ENCODE peak calls at places on chromosomes 16 and 17, in eight cellular contexts. One of them, this sample, is unnamed.

GRCh38 chr16:19696961-19697360 is 21.1 kb downstream of the KNOP1 start:
- DNase-seq in stimulated activated CD8-positive, alpha-beta memory T cell treated with anti-CD3 and anti-CD28 coated beads, Interleukin-12 subunit alpha, Interleukin-12 subunit beta, amount 100 ng/mL, for 4 hours: no peak
- DNase-seq in activated CD8-positive, alpha-beta T cell treated with anti-CD3 and anti-CD28 coated beads, Interleukin-2, amount 10 ng/mL, durations not matched to agents 7 days and 5 days: no peak
- DNase-seq in lung: no peak
- DNase-seq in A549: no peak
- DNase-seq in neuronal stem cell: no peak
- DNase-seq in effector CD4-positive, alpha-beta T cell: no peak
- DNase-seq in HFFc6: no peak
- DNase-seq in this sample: no peak

GRCh38 chr17:68710976-68711375 is 109.8 kb upstream of the FAM20A start:
- DNase-seq in A549: no peak
- DNase-seq in HFFc6: no peak
- DNase-seq in lung: no peak
- DNase-seq in neuronal stem cell: no peak
- DNase-seq in stimulated activated CD8-positive, alpha-beta memory T cell treated with anti-CD3 and anti-CD28 coated beads, Interleukin-12 subunit alpha, Interleukin-12 subunit beta, amount 100 ng/mL, for 4 hours: no peak
- DNase-seq in effector CD4-positive, alpha-beta T cell: no peak
- DNase-seq in activated CD8-positive, alpha-beta T cell treated with anti-CD3 and anti-CD28 coated beads, Interleukin-2, amount 10 ng/mL, durations not matched to agents 7 days and 5 days: no peak
- DNase-seq in this sample: no peak

GRCh38 chr16:14955546-14956231 is 18.4 kb downstream of the NPIPA1 start:
- DNase-seq in A549: no peak
- DNase-seq in HFFc6: no peak
- DNase-seq in neuronal stem cell: no peak
- DNase-seq in stimulated activated CD8-positive, alpha-beta memory T cell treated with anti-CD3 and anti-CD28 coated beads, Interleukin-12 subunit alpha, Interleukin-12 subunit beta, amount 100 ng/mL, for 4 hours: no peak
- DNase-seq in lung: no peak
- DNase-seq in activated CD8-positive, alpha-beta T cell treated with anti-CD3 and anti-CD28 coated beads, Interleukin-2, amount 10 ng/mL, durations not matched to agents 7 days and 5 days: no peak
- DNase-seq in effector CD4-positive, alpha-beta T cell: no peak
- DNase-seq in this sample: no peak

GRCh38 chr16:4511441-4512082 is 27.0 kb downstream of the CDIP1 start:
- DNase-seq in A549: peak; percentile 80
- DNase-seq in effector CD4-positive, alpha-beta T cell: no peak
- DNase-seq in stimulated activated CD8-positive, alpha-beta memory T cell treated with anti-CD3 and anti-CD28 coated beads, Interleukin-12 subunit alpha, Interleukin-12 subunit beta, amount 100 ng/mL, for 4 hours: no peak
- DNase-seq in lung: peak; percentile 36
- DNase-seq in HFFc6: peak; percentile 13
- DNase-seq in neuronal stem cell: peak; percentile 50
- DNase-seq in activated CD8-positive, alpha-beta T cell treated with anti-CD3 and anti-CD28 coated beads, Interleukin-2, amount 10 ng/mL, durations not matched to agents 7 days and 5 days: no peak
- DNase-seq in this sample: peak; percentile 48

GRCh38 chr16:77344306-77344705 is 90.5 kb downstream of the ADAMTS18 start:
- DNase-seq in A549: no peak
- DNase-seq in stimulated activated CD8-positive, alpha-beta memory T cell treated with anti-CD3 and anti-CD28 coated beads, Interleukin-12 subunit alpha, Interleukin-12 subunit beta, amount 100 ng/mL, for 4 hours: no peak
- DNase-seq in lung: no peak
- DNase-seq in HFFc6: no peak
- DNase-seq in effector CD4-positive, alpha-beta T cell: no peak
- DNase-seq in neuronal stem cell: no peak
- DNase-seq in activated CD8-positive, alpha-beta T cell treated with anti-CD3 and anti-CD28 coated beads, Interleukin-2, amount 10 ng/mL, durations not matched to agents 7 days and 5 days: no peak
- DNase-seq in this sample: no peak

GRCh38 chr17:74814453-74814852 is 38.3 kb upstream of the NAT9 start:
- DNase-seq in effector CD4-positive, alpha-beta T cell: no peak
- DNase-seq in activated CD8-positive, alpha-beta T cell treated with anti-CD3 and anti-CD28 coated beads, Interleukin-2, amount 10 ng/mL, durations not matched to agents 7 days and 5 days: no peak
- DNase-seq in stimulated activated CD8-positive, alpha-beta memory T cell treated with anti-CD3 and anti-CD28 coated beads, Interleukin-12 subunit alpha, Interleukin-12 subunit beta, amount 100 ng/mL, for 4 hours: no peak
- DNase-seq in neuronal stem cell: no peak
- DNase-seq in A549: no peak
- DNase-seq in HFFc6: no peak
- DNase-seq in lung: no peak
- DNase-seq in this sample: no peak

GRCh38 chr17:64661731-64661980 is 451 bp downstream of the SMURF2 start:
- DNase-seq in HFFc6: no peak
- DNase-seq in neuronal stem cell: no peak
- DNase-seq in lung: peak; percentile 45
- DNase-seq in A549: no peak
- DNase-seq in stimulated activated CD8-positive, alpha-beta memory T cell treated with anti-CD3 and anti-CD28 coated beads, Interleukin-12 subunit alpha, Interleukin-12 subunit beta, amount 100 ng/mL, for 4 hours: no peak
- DNase-seq in activated CD8-positive, alpha-beta T cell treated with anti-CD3 and anti-CD28 coated beads, Interleukin-2, amount 10 ng/mL, durations not matched to agents 7 days and 5 days: no peak
- DNase-seq in effector CD4-positive, alpha-beta T cell: no peak
- DNase-seq in this sample: peak; percentile 61

GRCh38 chr17:82910041-82910481 is 70.2 kb upstream of the ZNF750 start:
- DNase-seq in A549: no peak
- DNase-seq in stimulated activated CD8-positive, alpha-beta memory T cell treated with anti-CD3 and anti-CD28 coated beads, Interleukin-12 subunit alpha, Interleukin-12 subunit beta, amount 100 ng/mL, for 4 hours: no peak
- DNase-seq in effector CD4-positive, alpha-beta T cell: no peak
- DNase-seq in lung: no peak
- DNase-seq in HFFc6: no peak
- DNase-seq in neuronal stem cell: no peak
- DNase-seq in activated CD8-positive, alpha-beta T cell treated with anti-CD3 and anti-CD28 coated beads, Interleukin-2, amount 10 ng/mL, durations not matched to agents 7 days and 5 days: no peak
- DNase-seq in this sample: no peak

GRCh38 chr16:67198238-67198734 is 645 bp upstream of the ELMO3 start:
- DNase-seq in HFFc6: no peak
- DNase-seq in activated CD8-positive, alpha-beta T cell treated with anti-CD3 and anti-CD28 coated beads, Interleukin-2, amount 10 ng/mL, durations not matched to agents 7 days and 5 days: peak; percentile 44
- DNase-seq in effector CD4-positive, alpha-beta T cell: no peak
- DNase-seq in A549: peak; percentile 93
- DNase-seq in lung: peak; percentile 59
- DNase-seq in stimulated activated CD8-positive, alpha-beta memory T cell treated with anti-CD3 and anti-CD28 coated beads, Interleukin-12 subunit alpha, Interleukin-12 subunit beta, amount 100 ng/mL, for 4 hours: no peak
- DNase-seq in neuronal stem cell: no peak
- DNase-seq in this sample: peak; percentile 47

GRCh38 chr17:51701501-51701900 is 441.2 kb downstream of the UTP18 start:
- DNase-seq in neuronal stem cell: no peak
- DNase-seq in stimulated activated CD8-positive, alpha-beta memory T cell treated with anti-CD3 and anti-CD28 coated beads, Interleukin-12 subunit alpha, Interleukin-12 subunit beta, amount 100 ng/mL, for 4 hours: no peak
- DNase-seq in HFFc6: no peak
- DNase-seq in A549: no peak
- DNase-seq in activated CD8-positive, alpha-beta T cell treated with anti-CD3 and anti-CD28 coated beads, Interleukin-2, amount 10 ng/mL, durations not matched to agents 7 days and 5 days: no peak
- DNase-seq in lung: no peak
- DNase-seq in effector CD4-positive, alpha-beta T cell: no peak
- DNase-seq in this sample: no peak

GRCh38 chr16:53713403-53714013 is 9.6 kb downstream of the FTO start:
- DNase-seq in lung: no peak
- DNase-seq in effector CD4-positive, alpha-beta T cell: no peak
- DNase-seq in stimulated activated CD8-positive, alpha-beta memory T cell treated with anti-CD3 and anti-CD28 coated beads, Interleukin-12 subunit alpha, Interleukin-12 subunit beta, amount 100 ng/mL, for 4 hours: no peak
- DNase-seq in activated CD8-positive, alpha-beta T cell treated with anti-CD3 and anti-CD28 coated beads, Interleukin-2, amount 10 ng/mL, durations not matched to agents 7 days and 5 days: no peak
- DNase-seq in HFFc6: no peak
- DNase-seq in neuronal stem cell: no peak
- DNase-seq in A549: no peak
- DNase-seq in this sample: no peak

GRCh38 chr17:59914274-59914854 is 21.4 kb downstream of the RPS6KB1 start:
- DNase-seq in effector CD4-positive, alpha-beta T cell: no peak
- DNase-seq in A549: peak; percentile 78
- DNase-seq in activated CD8-positive, alpha-beta T cell treated with anti-CD3 and anti-CD28 coated beads, Interleukin-2, amount 10 ng/mL, durations not matched to agents 7 days and 5 days: peak; percentile 35
- DNase-seq in neuronal stem cell: peak; percentile 6
- DNase-seq in stimulated activated CD8-positive, alpha-beta memory T cell treated with anti-CD3 and anti-CD28 coated beads, Interleukin-12 subunit alpha, Interleukin-12 subunit beta, amount 100 ng/mL, for 4 hours: no peak
- DNase-seq in HFFc6: peak; percentile 54
- DNase-seq in lung: no peak
- DNase-seq in this sample: no peak

GRCh38 chr17:75063201-75063600 is 16.2 kb downstream of the KCTD2 start:
- DNase-seq in A549: no peak
- DNase-seq in lung: no peak
- DNase-seq in neuronal stem cell: no peak
- DNase-seq in HFFc6: no peak
- DNase-seq in stimulated activated CD8-positive, alpha-beta memory T cell treated with anti-CD3 and anti-CD28 coated beads, Interleukin-12 subunit alpha, Interleukin-12 subunit beta, amount 100 ng/mL, for 4 hours: no peak
- DNase-seq in activated CD8-positive, alpha-beta T cell treated with anti-CD3 and anti-CD28 coated beads, Interleukin-2, amount 10 ng/mL, durations not matched to agents 7 days and 5 days: no peak
- DNase-seq in effector CD4-positive, alpha-beta T cell: no peak
- DNase-seq in this sample: no peak

This sample was measured in prostate gland.